ENCODE peak calls at places on chromosomes 5 and 9, in six cellular contexts. Q, E, W, N, A and F are unnamed samples.

GRCh38 chr5:78113689-78114088 is 180.8 kb downstream of the AP3B1 start:
- DNase-seq in Q (no peak), E (no peak), W (no peak), N (no peak), A (no peak), F (no peak)

GRCh38 chr9:76166436-76166959 is 227.7 kb downstream of the RFK start:
- DNase-seq in Q (no peak), E (no peak), W (no peak), N (no peak), A (no peak), F (no peak)

GRCh38 chr9:86469476-86470087 is 115.4 kb upstream of the TUT7 start:
- DNase-seq in Q (no peak), E (peak; percentile 34), W (no peak), N (no peak), A (no peak), F (no peak)

GRCh38 chr5:88452820-88453219 is 184.2 kb upstream of the TMEM161B start:
- DNase-seq in Q (no peak), E (peak; percentile 17), W (no peak), N (no peak), A (peak; percentile 12), F (no peak)

GRCh38 chr5:64339776-64340175 is 166.0 kb upstream of the RGS7BP start:
- DNase-seq in Q (no peak), E (no peak), W (no peak), N (no peak), A (no peak), F (no peak)

GRCh38 chr5:177362871-177363507 is 5.3 kb downstream of the RGS14 start:
- DNase-seq in Q (no peak), E (peak; percentile 69), W (peak; percentile 40), N (peak; percentile 71), A (peak; percentile 51), F (peak; percentile 60)

GRCh38 chr5:59296317-59297264 is 596.9 kb downstream of the PDE4D start:
- DNase-seq in Q (no peak), E (no peak), W (peak; percentile 48), N (peak; percentile 63), A (no peak), F (no peak)

GRCh38 chr9:111356567-111357244 is 26.7 kb upstream of the OR2K2 start:
- DNase-seq in Q (no peak), E (peak; percentile 3), W (peak; percentile 88), N (peak; percentile 85), A (no peak), F (no peak)

GRCh38 chr9:132752877-132753592 is 82.8 kb downstream of the GTF3C4 start:
- DNase-seq in Q (no peak), E (no peak), W (no peak), N (no peak), A (no peak), F (no peak)

GRCh38 chr9:80066931-80067330 is 495.2 kb downstream of the TLE4 start:
- DNase-seq in Q (no peak), E (no peak), W (no peak), N (peak; percentile 43), A (no peak), F (no peak)

GRCh38 chr9:19517202-19517942 is 108.6 kb downstream of the ACER2 start:
- DNase-seq in Q (no peak), E (peak; percentile 19), W (peak; percentile 10), N (no peak), A (peak; percentile 58), F (no peak)

GRCh38 chr9:14271078-14271673 is 42.8 kb downstream of the NFIB start:
- DNase-seq in Q (peak; percentile 77), E (no peak), W (peak; percentile 88), N (peak; percentile 91), A (no peak), F (no peak)

GRCh38 chr9:134628354-134628736 is 13.3 kb upstream of the COL5A1 start:
- DNase-seq in Q (peak; percentile 50), E (no peak), W (no peak), N (no peak), A (no peak), F (no peak)

GRCh38 chr5:102762828-102763227 is 7.7 kb downstream of the PAM start:
- DNase-seq in Q (no peak), E (no peak), W (no peak), N (no peak), A (no peak), F (no peak)

GRCh38 chr5:115898656-115899055 is 56.9 kb downstream of the AP3S1 start:
- DNase-seq in Q (no peak), E (no peak), W (peak; percentile 20), N (no peak), A (no peak), F (no peak)

GRCh38 chr5:14615365-14615764 is 33.8 kb downstream of the OTULINL start:
- DNase-seq in Q (no peak), E (no peak), W (no peak), N (no peak), A (no peak), F (no peak)

GRCh38 chr9:109919736-109920408 is 139.9 kb downstream of the PALM2AKAP2 start:
- DNase-seq in Q (no peak), E (no peak), W (no peak), N (no peak), A (no peak), F (no peak)

GRCh38 chr9:74497750-74498615 is 848 bp downstream of the RORB start:
- DNase-seq in Q (no peak), E (peak; percentile 13), W (peak; percentile 23), N (peak; percentile 44), A (peak; percentile 45), F (peak; percentile 17)

GRCh38 chr5:160183075-160183474 is 46.2 kb upstream of the FABP6 start:
- DNase-seq in Q (no peak), E (no peak), W (no peak), N (peak; percentile 39), A (no peak), F (no peak)

GRCh38 chr5:108481355-108481931 is 99.5 kb upstream of the FBXL17 start:
- DNase-seq in Q (no peak), E (peak; percentile 27), W (peak; percentile 46), N (peak; percentile 54), A (no peak), F (no peak)

GRCh38 chr5:158700231-158700996 is 399.3 kb downstream of the EBF1 start:
- DNase-seq in Q (no peak), E (no peak), W (no peak), N (peak; percentile 79), A (no peak), F (no peak)

GRCh38 chr9:113221800-113222481 is 597 bp downstream of the SLC31A1 start:
- DNase-seq in Q (no peak), E (no peak), W (no peak), N (no peak), A (no peak), F (no peak)

GRCh38 chr9:133644968-133645765 is 9.0 kb downstream of the DBH start:
- DNase-seq in Q (no peak), E (no peak), W (no peak), N (no peak), A (no peak), F (no peak)

GRCh38 chr9:8531831-8532230 is 732.3 kb upstream of the DMAC1 start:
- DNase-seq in Q (no peak), E (no peak), W (no peak), N (no peak), A (no peak), F (no peak)

GRCh38 chr5:159971931-159972461 is 36.9 kb upstream of the TTC1 start:
- DNase-seq in Q (no peak), E (peak; percentile 63), W (no peak), N (peak; percentile 40), A (peak; percentile 49), F (no peak)

DNA sequence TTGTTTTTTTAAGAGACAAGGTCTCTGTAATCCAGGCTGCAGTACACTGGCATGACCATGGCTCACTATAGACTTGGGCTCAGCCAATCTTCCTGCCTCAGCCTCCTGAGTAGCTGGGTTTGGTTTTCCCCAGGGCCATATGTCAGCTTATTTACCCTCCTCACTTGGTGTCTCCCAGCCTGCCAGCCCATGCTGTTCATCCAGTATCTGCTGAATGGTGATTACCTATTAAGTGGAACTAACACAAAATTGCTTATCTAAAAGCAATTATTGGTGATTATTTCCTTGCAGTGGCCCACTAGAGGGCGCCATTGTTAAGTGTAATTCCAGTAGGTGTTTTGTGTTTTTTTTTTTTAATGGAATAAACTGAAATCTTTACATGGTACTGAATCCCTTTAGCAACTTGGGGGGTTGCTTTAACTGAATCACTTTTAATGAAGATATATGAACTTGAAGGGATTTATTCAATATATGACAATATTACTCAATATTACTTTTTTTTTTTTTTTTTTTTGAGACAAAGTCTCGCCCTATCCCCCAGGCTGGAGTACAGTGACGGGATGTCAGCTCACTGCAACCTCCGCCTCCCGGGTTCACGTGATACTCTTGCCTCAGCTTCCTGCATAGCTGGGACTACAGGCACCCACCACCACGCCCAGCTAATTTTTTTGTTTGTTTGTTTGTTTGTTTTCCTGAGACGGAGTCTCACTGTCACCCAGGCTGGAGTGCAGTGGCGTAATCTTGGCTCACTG is 13.8 kb downstream of the EXOSC2 start:
- DNase-seq in Q (no peak), E (peak; percentile 58), W (peak; percentile 81), N (peak; percentile 83), A (peak; percentile 67), F (no peak)
- TF ChIP-seq CTCF in Q (peak; percentile 97), E (peak; percentile 34), W (peak; percentile 65), N (peak; percentile 62), A (peak; percentile 98), F (peak; percentile 27)

GRCh38 chr9:87810008-87810407 is 72.7 kb upstream of the SPATA31E1 start:
- DNase-seq in Q (no peak), E (no peak), W (no peak), N (no peak), A (no peak), F (no peak)
- TF ChIP-seq CTCF in Q (no peak), E (no peak), W (no peak), N (no peak), A (no peak), F (no peak)

DNA sequence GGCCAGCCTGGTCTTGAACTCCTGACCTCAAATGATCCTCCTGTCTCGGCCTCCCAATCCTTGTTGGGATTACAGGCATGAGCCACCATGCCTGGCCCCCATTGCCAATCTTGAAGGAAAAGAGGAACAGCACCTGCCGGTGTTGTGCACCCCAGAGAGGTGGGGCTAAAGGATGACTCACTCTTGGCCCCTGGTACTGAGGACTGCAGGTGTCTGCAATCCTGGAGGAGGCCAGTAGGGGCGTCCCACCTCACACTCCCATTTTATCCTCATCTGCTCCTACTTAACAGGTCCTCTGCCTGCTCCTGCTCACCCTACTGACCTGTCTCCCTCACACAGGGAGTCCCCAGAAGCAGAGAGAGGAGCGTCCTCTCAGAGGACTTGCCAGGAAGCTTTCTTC is 390.4 kb downstream of the ARHGEF28 start:
- DNase-seq in Q (no peak), E (peak; percentile 52), W (no peak), N (no peak), A (no peak), F (no peak)
- TF ChIP-seq CTCF in Q (peak; percentile 42), E (peak; percentile 47), W (peak; percentile 3), N (no peak), A (peak; percentile 36), F (no peak)

GRCh38 chr9:97501972-97502221 is 431 bp downstream of the TMOD1 start:
- DNase-seq in Q (no peak), E (no peak), W (no peak), N (peak; percentile 28), A (no peak), F (no peak)

GRCh38 chr9:97504381-97505216 is 3.1 kb downstream of the TMOD1 start:
- DNase-seq in Q (no peak), E (no peak), W (no peak), N (peak; percentile 41), A (no peak), F (no peak)

GRCh38 chr9:97502222-97502983 is 937 bp downstream of the TMOD1 start:
- DNase-seq in Q (no peak), E (peak; percentile 5), W (no peak), N (peak; percentile 30), A (no peak), F (peak; percentile 25)

GRCh38 chr9:97503862-97504210 is 2.4 kb downstream of the TMOD1 start:
- DNase-seq in Q (no peak), E (no peak), W (no peak), N (no peak), A (no peak), F (no peak)

GRCh38 chr9:97502984-97503861 is 1.8 kb downstream of the TMOD1 start:
- DNase-seq in Q (no peak), E (no peak), W (no peak), N (no peak), A (no peak), F (no peak)
- TF ChIP-seq CTCF in Q (no peak), E (no peak), W (no peak), N (no peak), A (no peak), F (no peak)